ENCODE peak calls at places on chromosomes 11 and 22, in five cellular contexts. U is brain microvascular endothelial cell, T is Caki2, Q is aorta, L is stomach. I is an unnamed sample.

GRCh38 chr22:19853879-19854777 is 546 bp downstream of the GNB1L start:
- DNase-seq in U (no peak), T (no peak), Q (no peak), L (peak; percentile 25), I (peak; percentile 18)

GRCh38 chr11:97683733-97684132 is 1293.9 kb downstream of the JRKL start:
- DNase-seq in U (no peak), T (peak; percentile 15), Q (no peak), L (no peak), I (no peak)

GRCh38 chr11:14971865-14972580 is at the start of gene CALCA:
- DNase-seq in U (no peak), T (no peak), Q (peak; percentile 75), L (no peak), I (peak; percentile 46)

GRCh38 chr22:37560682-37561208 is 465 bp downstream of the CDC42EP1 start:
- DNase-seq in U (no peak), T (no peak), Q (peak; percentile 91), L (no peak), I (no peak)

GRCh38 chr11:82756765-82757650 is 23.3 kb upstream of the FAM181B start:
- DNase-seq in U (no peak), T (no peak), Q (no peak), L (no peak), I (no peak)

GRCh38 chr11:69215784-69216415 is 60.2 kb downstream of the SMIM38 start:
- DNase-seq in U (no peak), T (peak; percentile 29), Q (no peak), L (peak; percentile 27), I (no peak)

GRCh38 chr11:78557236-78557635 is 17.4 kb downstream of the NARS2 start:
- DNase-seq in U (no peak), T (no peak), Q (no peak), L (no peak), I (no peak)

GRCh38 chr11:61897387-61898246 is 6.3 kb upstream of the FADS3 start:
- DNase-seq in U (peak; percentile 37), T (peak; percentile 39), Q (peak; percentile 93), L (peak; percentile 79), I (peak; percentile 92)

GRCh38 chr11:33660962-33661361 is 39.7 kb downstream of the C11orf91 start:
- DNase-seq in U (no peak), T (no peak), Q (no peak), L (no peak), I (no peak)

GRCh38 chr22:32158712-32159533 is at the start of gene C22orf42:
- DNase-seq in U (no peak), T (no peak), Q (no peak), L (no peak), I (no peak)

GRCh38 chr22:49350441-49351121 is 477.1 kb downstream of the BRD1 start:
- DNase-seq in U (no peak), T (no peak), Q (no peak), L (no peak), I (no peak)

GRCh38 chr11:15942126-15942525 is 414.2 kb downstream of the SOX6 start:
- DNase-seq in U (no peak), T (no peak), Q (no peak), L (no peak), I (no peak)

GRCh38 chr11:74179234-74180126 is 8.4 kb downstream of the PPME1 start:
- DNase-seq in U (no peak), T (peak; percentile 6), Q (no peak), L (no peak), I (no peak)

GRCh38 chr11:127037001-127037400 is 36.4 kb upstream of the KIRREL3 start:
- DNase-seq in U (no peak), T (no peak), Q (no peak), L (no peak), I (no peak)

GRCh38 chr11:47051217-47051616 is 114.7 kb downstream of the CSTPP1 start:
- DNase-seq in U (no peak), T (no peak), Q (no peak), L (no peak), I (no peak)

GRCh38 chr11:32288276-32288675 is 147.1 kb downstream of the WT1 start:
- DNase-seq in U (no peak), T (no peak), Q (no peak), L (no peak), I (no peak)

GRCh38 chr22:46162285-46162684 is 12.0 kb downstream of the PPARA start:
- DNase-seq in U (no peak), T (no peak), Q (peak; percentile 59), L (no peak), I (no peak)

GRCh38 chr11:62223095-62223494 is 14.6 kb downstream of the SCGB2A1 start:
- DNase-seq in U (no peak), T (peak; percentile 35), Q (no peak), L (no peak), I (no peak)

GRCh38 chr11:26297179-26297970 is 34.6 kb upstream of the ANO3 start:
- DNase-seq in U (peak; percentile 66), T (peak; percentile 14), Q (no peak), L (no peak), I (no peak)

GRCh38 chr11:86063536-86063935 is 5.3 kb downstream of the PICALM start:
- DNase-seq in U (no peak), T (no peak), Q (no peak), L (no peak), I (no peak)

GRCh38 chr22:41863472-41863871 is 30.6 kb downstream of the SREBF2 start:
- DNase-seq in U (no peak), T (no peak), Q (no peak), L (no peak), I (no peak)

GRCh38 chr11:75413864-75414263 is 14.5 kb downstream of the RPS3 start:
- DNase-seq in U (no peak), T (no peak), Q (no peak), L (no peak), I (no peak)

GRCh38 chr11:76167590-76167989 is 38.7 kb downstream of the WNT11 start:
- DNase-seq in U (no peak), T (no peak), Q (no peak), L (no peak), I (no peak)

GRCh38 chr11:68569357-68569756 is 108.8 kb downstream of the PPP6R3 start:
- DNase-seq in U (no peak), T (no peak), Q (no peak), L (no peak), I (no peak)

GRCh38 chr22:46537221-46537945 is at the start of gene CELSR1:
- DNase-seq in U (no peak), T (peak; percentile 76), Q (peak; percentile 74), L (peak; percentile 73), I (no peak)

GRCh38 chr11:35579557-35580396 is 38.5 kb upstream of the FJX1 start:
- DNase-seq in U (peak; percentile 77), T (no peak), Q (no peak), L (no peak), I (no peak)

GRCh38 chr11:45543808-45544422 is 121.5 kb downstream of the CHST1 start:
- DNase-seq in U (no peak), T (no peak), Q (no peak), L (no peak), I (no peak)